ENCODE peak calls at places on chromosome 16, in ten cellular contexts. T is stimulated activated CD8-positive, alpha-beta memory T cell treated with anti-CD3 and anti-CD28 coated beads, Interleukin-7, amount 100 ng/mL, for 1 hour; G is activated T-helper 1 cell treated with Interleukin-2 at 50 U/mL for 16 hours; U is lower leg skin; H is heart right ventricle; L is T-helper 1 cell; W is cerebellar nuclear complex; B is AG08395; K is stimulated activated CD4-positive, alpha-beta T cell treated with anti-CD3 and anti-CD28 coated beads, Interleukin-1b, Interleukin-23, amount 100 ng/mL, for 24 hours; R is IMR-90. D is an unnamed sample.

GRCh38 chr16:13112639-13113038 is 211.2 kb downstream of the SHISA9 start:
- DNase-seq in T (no peak), G (no peak), U (no peak), H (no peak), L (no peak), W (no peak), B (no peak), K (no peak), R (no peak), D (no peak)

GRCh38 chr16:71459510-71459909 is 2.5 kb downstream of the ZNF23 start:
- DNase-seq in T (no peak), G (no peak), U (no peak), H (no peak), L (no peak), W (no peak), B (no peak), K (no peak), R (no peak), D (no peak)

GRCh38 chr16:88869673-88869980 is 3.2 kb upstream of the PABPN1L start:
- DNase-seq in T (no peak), G (no peak), U (no peak), H (peak), L (no peak), W (no peak), B (no peak), K (no peak), R (peak), D (no peak)

GRCh38 chr16:72401079-72401361 is 229.1 kb upstream of the PMFBP1 start:
- DNase-seq in T (no peak), G (no peak), U (no peak), H (no peak), L (no peak), W (no peak), B (no peak), K (no peak), R (no peak), D (no peak)

GRCh38 chr16:67935402-67936123 is 1.1 kb downstream of the PSMB10 start:
- DNase-seq in T (peak), G (peak), U (peak), H (peak), L (peak), W (peak), B (peak), K (peak), R (peak), D (no peak)

GRCh38 chr16:4924593-4925378 is 12.2 kb downstream of the PPL start:
- DNase-seq in T (no peak), G (no peak), U (no peak), H (no peak), L (no peak), W (no peak), B (no peak), K (no peak), R (no peak), D (no peak)

GRCh38 chr16:28304214-28304613 is 11.9 kb downstream of the SBK1 start:
- DNase-seq in T (no peak), G (no peak), U (no peak), H (peak), L (no peak), W (no peak), B (peak), K (no peak), R (peak), D (no peak)

GRCh38 chr16:1708768-1709180 is 2.8 kb downstream of the MAPK8IP3 start:
- DNase-seq in T (no peak), G (no peak), U (no peak), H (peak), L (no peak), W (no peak), B (no peak), K (no peak), R (peak), D (no peak)

GRCh38 chr16:14627088-14627487 is 3.0 kb downstream of the PARN start:
- DNase-seq in T (no peak), G (no peak), U (no peak), H (no peak), L (no peak), W (no peak), B (no peak), K (no peak), R (no peak), D (no peak)

GRCh38 chr16:51150159-51150893 is 744 bp downstream of the SALL1 start:
- DNase-seq in T (no peak), G (no peak), U (no peak), H (no peak), L (no peak), W (no peak), B (no peak), K (no peak), R (no peak), D (no peak)

GRCh38 chr16:26963109-26963508 is 103.6 kb upstream of the C16orf82 start:
- DNase-seq in T (no peak), G (no peak), U (no peak), H (no peak), L (peak), W (no peak), B (peak), K (peak), R (peak), D (no peak)

GRCh38 chr16:74480150-74481029 is 59.1 kb upstream of the CLEC18B start:
- DNase-seq in T (no peak), G (no peak), U (no peak), H (no peak), L (no peak), W (no peak), B (peak), K (no peak), R (no peak), D (no peak)

GRCh38 chr16:35746963-35747657 is 2287.7 kb downstream of the TP53TG3F start:
- DNase-seq in T (no peak), G (no peak), U (peak), H (no peak), L (no peak), W (no peak), B (no peak), K (no peak), R (no peak), D (no peak)

GRCh38 chr16:85484337-85485295 is 128.5 kb upstream of the GSE1 start:
- DNase-seq in T (no peak), G (no peak), U (no peak), H (no peak), L (no peak), W (no peak), B (no peak), K (no peak), R (no peak), D (no peak)

GRCh38 chr16:4336701-4337539 is 14.2 kb downstream of the PAM16 start:
- DNase-seq in T (no peak), G (no peak), U (no peak), H (no peak), L (no peak), W (no peak), B (no peak), K (no peak), R (no peak), D (no peak)

D was measured in SK-N-MC.